ENCODE peak calls at places on chromosomes 5 and 9, in six cellular contexts. O is neuronal stem cell, J is mesenchymal stem cell, Q is IMR-90, F is H1, C is trophoblast cell. I is an unnamed sample.
A peak's percentile ranks its signal among the peaks of the same experiment; 100 is the strongest.

GRCh38 chr5:143177263-143177994 is 226.1 kb downstream of the NR3C1 start:
- DNase-seq in O (no peak), J (no peak), Q (peak; percentile 99), F (no peak), C (no peak), I (no peak)

GRCh38 chr9:96136992-96137665 is 164.8 kb downstream of the HSD17B3 start:
- DNase-seq in O (no peak), J (peak; percentile 90), Q (peak; percentile 78), F (no peak), C (no peak), I (no peak)

GRCh38 chr5:122077451-122078115 is 476 bp downstream of the LOX start:
- DNase-seq in O (peak; percentile 39), J (no peak), Q (no peak), F (peak; percentile 82), C (peak; percentile 37), I (peak; percentile 54)

GRCh38 chr5:3542158-3542557 is 53.5 kb upstream of the IRX1 start:
- DNase-seq in O (no peak), J (no peak), Q (no peak), F (no peak), C (no peak), I (no peak)

GRCh38 chr9:137498720-137499150 is 39.6 kb upstream of the NSMF start:
- DNase-seq in O (no peak), J (no peak), Q (no peak), F (no peak), C (no peak), I (no peak)

GRCh38 chr5:120053841-120054240 is 410.3 kb upstream of the PRR16 start:
- DNase-seq in O (no peak), J (no peak), Q (no peak), F (no peak), C (no peak), I (no peak)

GRCh38 chr9:91781116-91781515 is 168.9 kb downstream of the ROR2 start:
- DNase-seq in O (no peak), J (no peak), Q (no peak), F (no peak), C (no peak), I (no peak)

GRCh38 chr9:128552744-128553221 is 396 bp downstream of the SPTAN1 start:
- DNase-seq in O (peak; percentile 53), J (no peak), Q (no peak), F (peak; percentile 68), C (peak; percentile 41), I (peak; percentile 56)

GRCh38 chr5:78675956-78676727 is 27.6 kb upstream of the LHFPL2 start:
- DNase-seq in O (no peak), J (no peak), Q (no peak), F (no peak), C (no peak), I (no peak)

GRCh38 chr9:3243676-3244075 is 282.1 kb downstream of the RFX3 start:
- DNase-seq in O (no peak), J (no peak), Q (no peak), F (no peak), C (no peak), I (no peak)

GRCh38 chr5:37786855-37787254 is 53.0 kb downstream of the GDNF start:
- DNase-seq in O (no peak), J (peak; percentile 87), Q (peak; percentile 85), F (no peak), C (peak; percentile 55), I (no peak)

GRCh38 chr5:107812570-107813141 is 141.9 kb upstream of the EFNA5 start:
- DNase-seq in O (no peak), J (peak; percentile 80), Q (peak; percentile 86), F (no peak), C (peak; percentile 56), I (no peak)

GRCh38 chr9:130825051-130825651 is 9.9 kb upstream of the ABL1 start:
- DNase-seq in O (peak; percentile 75), J (peak; percentile 88), Q (peak; percentile 84), F (peak; percentile 43), C (no peak), I (peak; percentile 66)

GRCh38 chr5:179235416-179236400 is 109.6 kb downstream of the ADAMTS2 start:
- DNase-seq in O (no peak), J (no peak), Q (no peak), F (no peak), C (no peak), I (peak; percentile 17)

GRCh38 chr5:179315356-179315890 is 29.8 kb downstream of the ADAMTS2 start:
- DNase-seq in O (no peak), J (no peak), Q (no peak), F (no peak), C (no peak), I (no peak)

GRCh38 chr5:159978358-159978757 is 30.6 kb upstream of the TTC1 start:
- DNase-seq in O (no peak), J (no peak), Q (no peak), F (no peak), C (no peak), I (no peak)

GRCh38 chr9:106755727-106756126 is 107.2 kb upstream of the ZNF462 start:
- DNase-seq in O (no peak), J (peak; percentile 38), Q (no peak), F (no peak), C (no peak), I (no peak)

GRCh38 chr9:129483467-129484324 is 137.2 kb downstream of the C9orf50 start:
- DNase-seq in O (no peak), J (peak; percentile 97), Q (peak; percentile 85), F (no peak), C (peak; percentile 85), I (no peak)

GRCh38 chr5:173807150-173807784 is 80.9 kb upstream of the CPEB4 start:
- DNase-seq in O (no peak), J (no peak), Q (no peak), F (no peak), C (no peak), I (no peak)

GRCh38 chr5:108798866-108799265 is 51.2 kb downstream of the FER start:
- DNase-seq in O (no peak), J (no peak), Q (peak; percentile 55), F (no peak), C (no peak), I (no peak)

GRCh38 chr5:176596689-176597416 is 13.1 kb downstream of the GPRIN1 start:
- DNase-seq in O (no peak), J (peak; percentile 35), Q (no peak), F (peak; percentile 78), C (peak; percentile 57), I (peak; percentile 76)

GRCh38 chr5:175872287-175873089 is 1.1 kb downstream of the CPLX2 start:
- DNase-seq in O (no peak), J (no peak), Q (no peak), F (peak; percentile 69), C (no peak), I (peak; percentile 55)

GRCh38 chr5:131538177-131538593 is 96.8 kb downstream of the RAPGEF6 start:
- DNase-seq in O (no peak), J (peak; percentile 79), Q (peak; percentile 83), F (no peak), C (peak; percentile 38), I (no peak)

GRCh38 chr5:97525780-97526179 is 342.7 kb upstream of the RIOK2 start:
- DNase-seq in O (no peak), J (no peak), Q (no peak), F (no peak), C (no peak), I (no peak)

GRCh38 chr5:149060325-149060724 is 2.5 kb downstream of the SH3TC2 start:
- DNase-seq in O (no peak), J (peak; percentile 78), Q (peak; percentile 79), F (no peak), C (peak; percentile 55), I (no peak)

GRCh38 chr9:111959468-111959941 is 62.9 kb downstream of the UGCG start:
- DNase-seq in O (no peak), J (peak; percentile 92), Q (peak; percentile 89), F (no peak), C (peak; percentile 98), I (no peak)

GRCh38 chr5:78693339-78693738 is 44.8 kb upstream of the LHFPL2 start:
- DNase-seq in O (no peak), J (no peak), Q (no peak), F (no peak), C (no peak), I (no peak)

GRCh38 chr5:140044041-140044440 is 942 bp upstream of the NRG2 start:
- DNase-seq in O (no peak), J (no peak), Q (no peak), F (no peak), C (no peak), I (no peak)

GRCh38 chr9:74555015-74555414 is 57.9 kb downstream of the RORB start:
- DNase-seq in O (no peak), J (no peak), Q (no peak), F (no peak), C (no peak), I (no peak)

GRCh38 chr9:76310577-76310976 is 83.6 kb downstream of the RFK start:
- DNase-seq in O (no peak), J (no peak), Q (no peak), F (no peak), C (no peak), I (no peak)

GRCh38 chr9:128160603-128160987 is 530 bp downstream of the BBLN start:
- DNase-seq in O (no peak), J (peak; percentile 24), Q (peak; percentile 30), F (no peak), C (peak; percentile 10), I (no peak)

GRCh38 chr5:57174128-57174849 is 430 bp downstream of the GPBP1 start:
- DNase-seq in O (no peak), J (peak; percentile 57), Q (no peak), F (no peak), C (peak; percentile 55), I (no peak)
- H3K23ac ChIP-seq in O (peak overlapping the region; percentile 98), J (peak overlapping the region; percentile 83), Q (peak overlapping the region; percentile 98), F (no peak overlapping the region), C (no peak overlapping the region), I (no peak overlapping the region)

GRCh38 chr5:96384353-96384752 is 48.7 kb downstream of the PCSK1 start:
- DNase-seq in O (no peak), J (peak; percentile 60), Q (peak; percentile 67), F (no peak), C (no peak), I (no peak)
- H3K27ac ChIP-seq in O (no peak overlapping the region), J (no peak overlapping the region), Q (no peak overlapping the region), F (no peak overlapping the region), C (no peak overlapping the region), I (no peak overlapping the region)

GRCh38 chr9:126697350-126697749 is 83.6 kb downstream of the LMX1B start:
- DNase-seq in O (no peak), J (no peak), Q (no peak), F (no peak), C (no peak), I (no peak)
- H4K91ac ChIP-seq in O (peak overlapping the region; percentile 17), J (no peak overlapping the region), Q (no peak overlapping the region), F (no peak overlapping the region), C (no peak overlapping the region), I (no peak overlapping the region)

GRCh38 chr9:136052433-136052880 is 42.6 kb downstream of the NACC2 start:
- DNase-seq in O (no peak), J (no peak), Q (no peak), F (no peak), C (no peak), I (peak; percentile 67)

GRCh38 chr9:136053757-136054142 is 41.3 kb downstream of the NACC2 start:
- DNase-seq in O (no peak), J (no peak), Q (no peak), F (no peak), C (no peak), I (no peak)

GRCh38 chr9:136054146-136054545 is 40.9 kb downstream of the NACC2 start:
- DNase-seq in O (no peak), J (no peak), Q (no peak), F (no peak), C (no peak), I (no peak)

GRCh38 chr9:136051568-136052432 is 43.3 kb downstream of the NACC2 start:
- DNase-seq in O (peak; percentile 53), J (peak; percentile 98), Q (peak; percentile 94), F (peak; percentile 72), C (peak; percentile 92), I (peak; percentile 79)

GRCh38 chr9:136052991-136053756 is 41.9 kb downstream of the NACC2 start:
- DNase-seq in O (no peak), J (peak; percentile 32), Q (no peak), F (peak; percentile 56), C (no peak), I (peak; percentile 62)
- H3K23ac ChIP-seq in O (peak overlapping the region; percentile 43), J (peak overlapping the region; percentile 53), Q (peak overlapping the region; percentile 77), F (no peak overlapping the region), C (no peak overlapping the region), I (no peak overlapping the region)

I was measured in H9.